ENCODE peak calls at places on chromosomes 16 and 17, in six cellular contexts. W is T-helper 2 cell; T is stimulated activated naive CD4-positive, alpha-beta T cell; B is NCI-H460; X is activated effector memory CD4-positive, alpha-beta T cell treated with Interleukin-2 at 50 U/mL for 16 hours; Z is C1 segment of cervical spinal cord. I is an unnamed sample.

GRCh38 chr17:1375615-1376014 is 24.4 kb downstream of the YWHAE start:
- DNase-seq in W (no peak), T (no peak), B (no peak), Z (no peak), X (no peak), I (no peak)

GRCh38 chr17:13775450-13775849 is 173.7 kb upstream of the HS3ST3A1 start:
- DNase-seq in Z (no peak), W (no peak), T (no peak), X (no peak), B (no peak), I (no peak)

GRCh38 chr17:9959377-9959981 is 54.4 kb upstream of the RCVRN start:
- DNase-seq in X (no peak), B (peak), Z (no peak), T (no peak), W (no peak), I (no peak)

GRCh38 chr16:84207869-84208268 is 16.9 kb downstream of the ADAD2 start:
- DNase-seq in B (no peak), X (no peak), W (no peak), Z (no peak), T (no peak), I (no peak)

GRCh38 chr17:79942011-79942405 is 93.7 kb downstream of the TBC1D16 start:
- DNase-seq in X (no peak), B (no peak), W (no peak), T (no peak), Z (no peak), I (no peak)

GRCh38 chr16:85975421-85976100 is 76.6 kb downstream of the IRF8 start:
- DNase-seq in Z (no peak), W (no peak), B (no peak), X (no peak), T (no peak), I (no peak)

GRCh38 chr16:31527617-31528287 is at the start of gene AHSP:
- DNase-seq in Z (no peak), B (no peak), W (no peak), X (no peak), T (no peak), I (no peak)

GRCh38 chr17:1769826-1770477 is 8.1 kb downstream of the SERPINF1 start:
- DNase-seq in T (no peak), W (no peak), Z (no peak), X (no peak), B (no peak), I (no peak)

GRCh38 chr17:50090071-50090470 is 5.1 kb upstream of the PDK2 start:
- DNase-seq in B (no peak), Z (no peak), T (no peak), X (no peak), W (no peak), I (no peak)

GRCh38 chr16:1437606-1438005 is 6.7 kb downstream of the PERCC1 start:
- DNase-seq in W (no peak), Z (no peak), B (no peak), X (no peak), T (no peak), I (no peak)

GRCh38 chr17:66665194-66665593 is 169.7 kb upstream of the CACNG5 start:
- DNase-seq in T (no peak), B (no peak), X (no peak), Z (no peak), W (no peak), I (no peak)